ENCODE peak calls at places on chromosomes 16 and 17, in six cellular contexts. P is GM23248, D is HCT116, L is neural progenitor cell, N is MM.1S, I is SK-N-SH. Q is an unnamed sample.

GRCh38 chr17:81254955-81255717 is 16.0 kb downstream of the NDUFAF8 start:
- DNase-seq in P (peak; percentile 83), D (no peak), L (peak; percentile 76), N (no peak), I (no peak), Q (peak; percentile 77)

GRCh38 chr16:87304951-87305350 is 12.2 kb downstream of the C16orf95 start:
- DNase-seq in P (no peak), D (no peak), L (no peak), N (no peak), I (no peak), Q (no peak)

GRCh38 chr17:69103557-69104233 is 38.0 kb downstream of the ABCA6 start:
- DNase-seq in P (no peak), D (no peak), L (no peak), N (no peak), I (no peak), Q (no peak)

GRCh38 chr17:81958633-81959342 is 2.2 kb downstream of the NOTUM start:
- DNase-seq in P (no peak), D (no peak), L (no peak), N (no peak), I (no peak), Q (no peak)

GRCh38 chr17:49364119-49364518 is 2.1 kb upstream of the ZNF652 start:
- DNase-seq in P (no peak), D (no peak), L (no peak), N (no peak), I (no peak), Q (no peak)

GRCh38 chr17:49431743-49432142 is 17.1 kb upstream of the PHB1 start:
- DNase-seq in P (no peak), D (no peak), L (no peak), N (no peak), I (no peak), Q (no peak)

GRCh38 chr17:61425682-61426481 is 26.2 kb downstream of the TBX2 start:
- DNase-seq in P (no peak), D (peak; percentile 63), L (peak; percentile 53), N (no peak), I (peak; percentile 42), Q (peak; percentile 60)

GRCh38 chr17:30290696-30291570 is 811 bp downstream of the BLMH start:
- DNase-seq in P (peak; percentile 65), D (no peak), L (peak; percentile 79), N (peak; percentile 56), I (peak; percentile 64), Q (peak; percentile 58)

GRCh38 chr17:75602644-75603043 is 15.0 kb downstream of the MYO15B start:
- DNase-seq in P (no peak), D (no peak), L (peak; percentile 1), N (no peak), I (no peak), Q (no peak)

GRCh38 chr16:65548470-65548869 is 426.6 kb upstream of the CDH11 start:
- DNase-seq in P (peak; percentile 39), D (no peak), L (peak; percentile 38), N (no peak), I (peak; percentile 45), Q (no peak)

GRCh38 chr17:68431045-68431608 is 26.2 kb downstream of the WIPI1 start:
- DNase-seq in P (no peak), D (no peak), L (no peak), N (no peak), I (no peak), Q (no peak)

GRCh38 chr16:25194285-25194878 is 22.4 kb upstream of the AQP8 start:
- DNase-seq in P (no peak), D (no peak), L (no peak), N (no peak), I (no peak), Q (no peak)

GRCh38 chr17:72514888-72515287 is 394.1 kb downstream of the SOX9 start:
- DNase-seq in P (peak; percentile 69), D (no peak), L (no peak), N (no peak), I (no peak), Q (peak; percentile 31)

GRCh38 chr16:12419151-12419550 is 384.5 kb downstream of the CPPED1 start:
- DNase-seq in P (no peak), D (no peak), L (peak; percentile 40), N (no peak), I (no peak), Q (no peak)

GRCh38 chr17:79666111-79666510 is 55.3 kb upstream of the RBFOX3 start:
- DNase-seq in P (no peak), D (no peak), L (no peak), N (no peak), I (no peak), Q (no peak)

GRCh38 chr17:49218941-49219913 is 8.7 kb downstream of the ABI3 start:
- DNase-seq in P (no peak), D (no peak), L (no peak), N (no peak), I (peak; percentile 61), Q (no peak)

GRCh38 chr17:81831957-81832607 is 1.0 kb downstream of the MCRIP1 start:
- DNase-seq in P (peak; percentile 89), D (no peak), L (no peak), N (no peak), I (no peak), Q (no peak)

GRCh38 chr16:51922476-51922875 is 624.5 kb downstream of the TOX3 start:
- DNase-seq in P (no peak), D (no peak), L (no peak), N (no peak), I (no peak), Q (no peak)

GRCh38 chr16:14510939-14511797 is 118.9 kb downstream of the PARN start:
- DNase-seq in P (peak; percentile 84), D (no peak), L (no peak), N (no peak), I (no peak), Q (peak; percentile 31)

GRCh38 chr17:78979780-78980623 is at the start of gene LGALS3BP:
- DNase-seq in P (peak; percentile 39), D (peak; percentile 70), L (peak; percentile 66), N (no peak), I (peak; percentile 97), Q (peak; percentile 54)

GRCh38 chr17:37213927-37214326 is 161.9 kb upstream of the C17orf78 start:
- DNase-seq in P (no peak), D (no peak), L (no peak), N (no peak), I (no peak), Q (no peak)

GRCh38 chr17:81556863-81557262 is 4.7 kb upstream of the FAAP100 start:
- DNase-seq in P (no peak), D (no peak), L (no peak), N (no peak), I (no peak), Q (no peak)

GRCh38 chr16:86668136-86668535 is 89.8 kb downstream of the FOXL1 start:
- DNase-seq in P (peak; percentile 82), D (peak; percentile 71), L (no peak), N (no peak), I (no peak), Q (peak; percentile 11)

GRCh38 chr17:79413591-79413990 is 197.3 kb downstream of the RBFOX3 start:
- DNase-seq in P (no peak), D (no peak), L (no peak), N (no peak), I (peak; percentile 72), Q (no peak)

GRCh38 chr17:3535253-3535995 is 22.2 kb downstream of the TRPV3 start:
- DNase-seq in P (peak; percentile 90), D (peak; percentile 76), L (peak; percentile 86), N (no peak), I (peak; percentile 88), Q (peak; percentile 77)

GRCh38 chr16:85003723-85004586 is 7.4 kb downstream of the ZDHHC7 start:
- DNase-seq in P (no peak), D (no peak), L (no peak), N (no peak), I (no peak), Q (no peak)

GRCh38 chr17:4938670-4939553 is 934 bp downstream of the SLC25A11 start:
- DNase-seq in P (no peak), D (no peak), L (no peak), N (peak; percentile 49), I (no peak), Q (no peak)

GRCh38 chr16:66878067-66878466 is 2.2 kb upstream of the PDP2 start:
- DNase-seq in P (peak; percentile 46), D (no peak), L (no peak), N (peak; percentile 95), I (no peak), Q (no peak)

GRCh38 chr17:68290268-68290954 is 516 bp downstream of the SLC16A6 start:
- DNase-seq in P (peak; percentile 25), D (no peak), L (peak; percentile 58), N (peak; percentile 71), I (peak; percentile 60), Q (peak; percentile 54)

GRCh38 chr17:42852351-42852750 is 1.4 kb downstream of the AOC3 start:
- DNase-seq in P (no peak), D (no peak), L (no peak), N (no peak), I (no peak), Q (no peak)
- H3K9ac ChIP-seq in P (no peak overlapping the region), D (no peak overlapping the region), L (no peak overlapping the region), N (no peak overlapping the region), I (no peak overlapping the region), Q (no peak overlapping the region)

GRCh38 chr17:50468120-50469004 is at the start of gene CHAD:
- DNase-seq in P (peak; percentile 59), D (no peak), L (peak; percentile 54), N (no peak), I (peak; percentile 87), Q (no peak)
- TF ChIP-seq EZH2phosphoT487 in P (peak; percentile 12), D (no peak), L (no peak), N (no peak), I (no peak), Q (no peak)

DNA sequence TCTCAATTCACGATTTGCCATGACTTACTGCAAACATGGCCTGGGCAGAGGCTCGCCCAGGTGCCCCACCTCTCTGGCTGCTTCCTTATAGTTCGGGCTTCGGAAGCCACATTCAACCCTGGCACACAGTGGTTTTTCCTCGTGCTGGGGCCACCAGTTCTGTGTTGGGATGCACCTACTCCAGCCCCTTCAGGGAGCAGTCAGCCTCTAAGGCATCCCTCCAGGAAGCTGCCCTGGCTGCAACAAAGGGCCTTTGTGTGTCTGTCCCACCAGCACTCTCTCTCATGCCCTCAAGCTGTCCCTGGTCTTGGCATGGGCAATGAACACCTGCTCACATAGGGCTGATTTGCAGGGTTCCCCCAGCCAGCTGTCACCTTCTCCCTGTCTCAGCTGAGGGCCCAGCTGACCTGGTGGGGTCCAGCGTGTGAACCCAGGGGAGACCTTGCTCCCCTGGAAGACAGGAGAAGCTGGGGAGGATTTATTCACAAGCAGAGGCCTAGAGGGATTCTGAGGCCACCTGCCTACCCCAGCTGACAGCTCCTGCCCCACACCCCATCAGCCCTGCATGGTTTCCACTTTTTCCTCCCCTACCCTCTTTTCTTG is 804 bp upstream of the NOXO1 start:
- DNase-seq in P (no peak), D (no peak), L (no peak), N (no peak), I (no peak), Q (peak; percentile 56)
- H3K27ac ChIP-seq in P (no peak overlapping the region), D (peak overlapping the region; percentile 24), L (no peak overlapping the region), N (no peak overlapping the region), I (no peak overlapping the region), Q (no peak overlapping the region)

DNA sequence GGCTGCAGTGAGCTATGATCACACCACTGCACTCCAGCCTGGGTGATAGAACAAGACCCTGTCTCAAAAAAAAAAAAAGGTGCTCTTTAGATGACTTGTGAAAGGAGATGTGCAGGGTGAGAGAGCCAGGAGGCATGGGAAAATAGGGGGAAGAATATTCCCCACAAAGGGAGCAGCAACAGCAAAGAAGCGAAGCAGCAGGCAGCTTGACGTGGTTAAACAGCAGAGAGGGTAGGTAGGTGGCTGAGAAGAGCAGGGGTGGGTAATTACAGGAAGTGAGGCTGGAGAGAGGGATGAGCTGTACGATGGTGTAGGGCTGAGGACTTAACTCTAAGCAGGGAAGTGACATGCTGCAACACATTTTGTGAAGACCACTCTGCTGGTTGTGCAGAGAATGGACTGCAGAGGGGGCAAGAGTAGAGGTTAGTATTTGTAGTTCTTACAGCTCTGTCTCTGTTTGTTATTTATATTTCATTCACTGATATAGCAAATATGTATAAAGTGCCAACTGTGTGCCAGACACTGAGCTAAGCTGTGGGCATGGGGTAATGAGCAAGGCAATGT is 1.6 kb downstream of the HEATR3 start:
- DNase-seq in P (peak; percentile 80), D (peak; percentile 22), L (peak; percentile 53), N (peak; percentile 53), I (peak; percentile 53), Q (peak; percentile 36)
- H3K9ac ChIP-seq in P (peak overlapping the region; percentile 83), D (no peak overlapping the region), L (no peak overlapping the region), N (peak overlapping the region; percentile 0), I (no peak overlapping the region), Q (peak overlapping the region; percentile 92)